ENCODE peak calls at places on chromosomes 12 and 14, in four cellular contexts. M, L, T and D are unnamed samples.

GRCh38 chr12:45518516-45519235 is 210.8 kb upstream of the ARID2 start:
- DNase-seq in M (no peak), L (no peak), T (no peak), D (no peak)

GRCh38 chr12:63864456-63864709 is 19.9 kb downstream of the SRGAP1 start:
- DNase-seq in M (no peak), L (no peak), T (no peak), D (no peak)

GRCh38 chr12:111656016-111656415 is 29.7 kb downstream of the BRAP start:
- DNase-seq in M (no peak), L (no peak), T (no peak), D (no peak)

GRCh38 chr12:20369164-20370000 is 1.0 kb downstream of the PDE3A start:
- DNase-seq in M (peak; percentile 51), L (peak; percentile 39), T (no peak), D (peak; percentile 88)

GRCh38 chr12:30991466-30991865 is 64.9 kb downstream of the TSPAN11 start:
- DNase-seq in M (no peak), L (no peak), T (no peak), D (no peak)

GRCh38 chr12:51409846-51410245 is 14.8 kb upstream of the SLC4A8 start:
- DNase-seq in M (no peak), L (no peak), T (no peak), D (peak; percentile 37)

GRCh38 chr12:47757840-47758583 is 668 bp downstream of the RAPGEF3 start:
- DNase-seq in M (no peak), L (no peak), T (no peak), D (no peak)

GRCh38 chr14:74945852-74946658 is 9.3 kb downstream of the PGF start:
- DNase-seq in M (peak; percentile 92), L (peak; percentile 56), T (no peak), D (no peak)

GRCh38 chr14:55107766-55108554 is 21.1 kb upstream of the LGALS3 start:
- DNase-seq in M (no peak), L (peak; percentile 90), T (no peak), D (no peak)

GRCh38 chr12:107225626-107226025 is 132.3 kb upstream of the CRY1 start:
- DNase-seq in M (no peak), L (peak; percentile 68), T (no peak), D (no peak)

GRCh38 chr12:74599932-74600331 is 62.3 kb downstream of the ATXN7L3B start:
- DNase-seq in M (no peak), L (no peak), T (no peak), D (no peak)

GRCh38 chr12:106598003-106598402 is 15.2 kb downstream of the RFX4 start:
- DNase-seq in M (no peak), L (peak; percentile 43), T (no peak), D (no peak)

GRCh38 chr12:71303199-71303598 is 136.4 kb upstream of the LGR5 start:
- DNase-seq in M (no peak), L (peak; percentile 65), T (no peak), D (no peak)

GRCh38 chr12:50589650-50590435 is 85.1 kb downstream of the DIP2B start:
- DNase-seq in M (no peak), L (peak; percentile 95), T (no peak), D (no peak)

GRCh38 chr14:68734231-68734732 is 58.6 kb downstream of the ZFP36L1 start:
- DNase-seq in M (no peak), L (peak; percentile 74), T (no peak), D (no peak)

GRCh38 chr12:30578426-30578825 is 117.2 kb downstream of the IPO8 start:
- DNase-seq in M (no peak), L (peak; percentile 26), T (no peak), D (no peak)

GRCh38 chr12:122035292-122035691 is 13.6 kb downstream of the BCL7A start:
- DNase-seq in M (no peak), L (no peak), T (no peak), D (no peak)

GRCh38 chr12:120047072-120047471 is 58.0 kb downstream of the BICDL1 start:
- DNase-seq in M (no peak), L (no peak), T (no peak), D (no peak)

GRCh38 chr14:77804592-77804991 is 4.7 kb downstream of the ADCK1 start:
- DNase-seq in M (peak; percentile 22), L (peak; percentile 49), T (no peak), D (no peak)

GRCh38 chr12:65565601-65566560 is 258.4 kb upstream of the HMGA2 start:
- DNase-seq in M (no peak), L (peak; percentile 86), T (no peak), D (no peak)

GRCh38 chr12:55637467-55637866 is 775 bp downstream of the OR10P1 start:
- DNase-seq in M (no peak), L (peak; percentile 13), T (no peak), D (peak; percentile 67)